ENCODE peak calls at places on chromosomes 12 and 14, in four cellular contexts. O is brain microvascular endothelial cell, W is AG09309, G is Caco-2. A is an unnamed sample.

GRCh38 chr14:93042968-93043940 is 72.5 kb downstream of the ITPK1 start:
- DNase-seq in O (peak; percentile 87), G (peak; percentile 97), W (peak; percentile 77), A (peak; percentile 83)

GRCh38 chr14:99230271-99231141 is 41.5 kb downstream of the BCL11B start:
- DNase-seq in O (no peak), G (no peak), W (no peak), A (no peak)

GRCh38 chr14:105917933-105918436 is 391.6 kb downstream of the TMEM121 start:
- DNase-seq in W (no peak), G (no peak), O (no peak), A (no peak)

GRCh38 chr12:128961308-128961923 is 108.1 kb downstream of the GLT1D1 start:
- DNase-seq in O (no peak), G (no peak), W (no peak), A (no peak)

GRCh38 chr12:116370004-116370404 is 92.5 kb upstream of the MED13L start:
- DNase-seq in O (peak; percentile 86), W (no peak), G (no peak), A (peak; percentile 77)

GRCh38 chr12:95322335-95322734 is 104.7 kb downstream of the VEZT start:
- DNase-seq in G (no peak), O (peak; percentile 45), W (no peak), A (no peak)

GRCh38 chr12:53223391-53224267 is 8.4 kb downstream of the RARG start:
- DNase-seq in W (no peak), G (no peak), O (peak; percentile 17), A (peak; percentile 66)

GRCh38 chr12:6341439-6342139 is at the start of gene TNFRSF1A:
- DNase-seq in O (peak; percentile 77), G (peak; percentile 82), W (no peak), A (peak; percentile 92)

GRCh38 chr14:69848903-69849391 is 30.3 kb upstream of the SMOC1 start:
- DNase-seq in W (no peak), G (peak; percentile 53), O (no peak), A (no peak)

GRCh38 chr12:64808110-64808509 is 16.3 kb upstream of the TBC1D30 start:
- DNase-seq in O (no peak), W (no peak), G (no peak), A (no peak)

GRCh38 chr14:68661226-68662225 is 131.3 kb downstream of the ZFP36L1 start:
- DNase-seq in G (no peak), W (no peak), O (no peak), A (no peak)

GRCh38 chr14:103679351-103679750 is 35.9 kb downstream of the XRCC3 start:
- DNase-seq in W (no peak), O (peak; percentile 17), G (no peak), A (peak; percentile 29)

DNA sequence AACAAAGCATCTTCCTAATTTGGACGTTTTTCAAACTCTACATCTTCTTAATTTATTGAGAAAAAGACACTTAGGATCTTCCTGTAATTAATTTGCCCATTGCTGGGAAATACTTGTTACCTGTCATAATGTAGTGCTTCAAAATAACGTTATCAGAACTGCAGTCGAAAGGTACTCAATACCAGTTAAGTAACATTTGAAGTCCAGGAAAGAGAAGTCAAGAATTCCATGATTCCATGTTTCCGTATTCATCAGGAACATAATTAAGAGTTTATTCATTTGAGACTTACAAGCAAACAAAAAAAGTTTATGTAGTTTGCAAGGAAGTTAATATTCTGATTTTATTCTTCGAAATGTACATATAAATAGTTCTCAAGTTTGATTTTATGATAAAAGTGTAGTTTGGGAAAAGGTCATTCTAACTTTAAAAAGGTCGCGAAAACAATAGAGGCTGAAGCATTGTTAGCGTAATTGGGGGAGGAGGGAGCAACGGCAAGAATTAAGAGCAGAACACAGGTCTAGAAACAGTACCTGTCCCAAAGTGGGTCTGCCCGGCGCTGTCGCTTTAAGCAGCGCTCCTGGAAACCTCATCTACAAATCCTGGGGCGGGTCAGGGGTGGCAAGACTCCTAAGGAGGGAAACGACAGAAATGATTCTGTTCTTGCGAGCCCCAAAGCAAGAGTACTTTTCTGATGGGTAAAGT is 1.2 kb upstream of the KCNMB4 start:
- DNase-seq in O (no peak), W (no peak), G (peak; percentile 35), A (no peak)
- H3K4me3 ChIP-seq in O (peak overlapping the region; percentile 76), W (peak overlapping the region; percentile 55), G (peak overlapping the region; percentile 53), A (peak overlapping the region; percentile 86)

GRCh38 chr14:54727929-54728328 is 161.0 kb downstream of the SAMD4A start:
- DNase-seq in O (no peak), G (no peak), W (no peak), A (no peak)

GRCh38 chr14:54728700-54729527 is 162.0 kb downstream of the SAMD4A start:
- DNase-seq in G (no peak), O (no peak), W (no peak), A (peak; percentile 61)

GRCh38 chr14:54735424-54735823 is 167.2 kb downstream of the GCH1 start:
- DNase-seq in W (no peak), G (no peak), O (no peak), A (no peak)

GRCh38 chr14:54725998-54726397 is 159.1 kb downstream of the SAMD4A start:
- DNase-seq in O (no peak), G (no peak), W (no peak), A (no peak)

DNA sequence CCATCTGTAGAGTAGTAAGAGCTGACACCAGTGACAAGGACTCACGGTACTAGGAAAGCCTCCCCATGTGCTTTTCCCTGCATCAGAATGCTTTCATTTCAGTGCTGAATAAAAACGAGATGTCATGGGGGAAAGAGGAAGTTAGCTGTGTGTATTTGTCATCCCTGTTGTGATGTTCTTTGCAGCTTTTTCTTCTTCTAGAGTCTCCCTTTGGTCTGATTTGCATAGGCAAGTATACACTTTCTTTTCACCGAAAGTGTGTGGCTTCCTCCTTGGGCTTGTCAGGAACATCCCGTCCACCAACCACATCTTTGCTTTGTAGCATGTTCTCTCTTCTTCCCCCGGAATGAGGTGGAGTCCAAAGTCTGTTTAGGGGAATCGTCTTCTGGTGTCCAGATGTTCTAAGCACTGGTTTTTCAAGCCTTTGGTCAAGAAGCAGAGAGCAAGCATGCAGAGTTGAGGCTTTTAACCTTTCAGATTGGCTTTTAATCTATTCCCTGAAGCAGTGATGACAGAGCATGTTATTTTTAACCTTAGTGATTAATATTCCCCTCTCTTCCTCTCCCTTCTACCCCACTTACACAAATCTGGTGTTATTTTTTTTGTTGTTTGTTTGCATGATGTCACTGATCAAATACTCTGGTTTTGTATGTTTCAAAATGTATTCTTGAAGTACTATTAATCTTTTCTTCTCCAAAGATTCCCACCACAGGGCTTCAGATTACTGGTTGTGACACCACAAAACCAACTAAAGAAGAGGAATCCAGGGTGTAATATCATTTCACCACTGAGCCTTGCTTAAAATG is 163.4 kb downstream of the SAMD4A start:
- DNase-seq in G (no peak), W (peak; percentile 48), O (peak; percentile 17), A (peak; percentile 50)
- H3K4me3 ChIP-seq in G (no peak overlapping the region), W (peak overlapping the region; percentile 2), O (peak overlapping the region; percentile 12), A (peak overlapping the region; percentile 26)

GRCh38 chr14:56004323-56004722 is 113.9 kb upstream of the PELI2 start:
- DNase-seq in O (no peak), W (no peak), G (no peak), A (no peak)
- H3K4me3 ChIP-seq in O (no peak overlapping the region), W (no peak overlapping the region), G (no peak overlapping the region), A (no peak overlapping the region)

GRCh38 chr14:67566908-67567307 is 33.2 kb downstream of the PIGH start:
- DNase-seq in G (no peak), O (no peak), W (peak; percentile 35), A (peak; percentile 23)
- H3K4me3 ChIP-seq in G (no peak overlapping the region), O (no peak overlapping the region), W (no peak overlapping the region), A (no peak overlapping the region)